ENCODE peak calls at places on chromosome 3, in seven cellular contexts. Q is posterior cingulate gyrus; Z is NCI-H2081; R is progenitor cell of endocrine pancreas; M is naive B cell; W is activated CD8-positive, alpha-beta memory T cell treated with anti-CD3 and anti-CD28 coated beads for 24 hours; D is AML-193. B is an unnamed sample.
A peak's percentile ranks its signal among the peaks of the same experiment; 100 is the strongest.

GRCh38 chr3:112531358-112531781 is 30.4 kb downstream of the ATG3 start:
- DNase-seq in W (no peak), M (peak; percentile 20), R (no peak), Q (no peak), Z (peak; percentile 22), D (peak; percentile 72), B (peak; percentile 1)

GRCh38 chr3:190595212-190595795 is 81.4 kb downstream of the IL1RAP start:
- DNase-seq in Q (no peak), D (no peak), W (no peak), R (no peak), M (no peak), Z (no peak), B (no peak)

GRCh38 chr3:79167651-79168416 is 600.0 kb downstream of the ROBO1 start:
- DNase-seq in Z (no peak), Q (no peak), W (no peak), D (no peak), M (no peak), R (no peak), B (peak; percentile 83)

GRCh38 chr3:87307805-87308204 is 31.4 kb upstream of the POU1F1 start:
- DNase-seq in D (peak; percentile 23), Z (no peak), W (no peak), R (no peak), M (no peak), Q (no peak), B (no peak)

GRCh38 chr3:25603703-25604102 is 61.0 kb downstream of the TOP2B start:
- DNase-seq in Q (no peak), Z (no peak), D (peak; percentile 96), M (no peak), R (no peak), W (no peak), B (no peak)

GRCh38 chr3:54121404-54122045 is 827 bp upstream of the CACNA2D3 start:
- DNase-seq in D (no peak), W (no peak), Z (no peak), M (no peak), R (peak; percentile 25), Q (no peak), B (no peak)

GRCh38 chr3:67689806-67690205 is 35.4 kb upstream of the SUCLG2 start:
- DNase-seq in W (no peak), Z (no peak), Q (no peak), D (no peak), M (no peak), R (no peak), B (no peak)

GRCh38 chr3:127762077-127762786 is 60.1 kb downstream of the MGLL start:
- DNase-seq in R (no peak), Q (peak; percentile 35), Z (no peak), D (no peak), W (no peak), M (no peak), B (no peak)

GRCh38 chr3:129439817-129440647 is at the start of the genes IFT122 and MBD4:
- DNase-seq in D (peak; percentile 100), R (peak; percentile 94), Q (peak; percentile 96), W (peak; percentile 98), Z (peak; percentile 100), M (peak; percentile 99), B (peak; percentile 99)

GRCh38 chr3:10389995-10390394 is 69.1 kb upstream of the SEC13 start:
- DNase-seq in Z (no peak), D (peak; percentile 91), R (no peak), Q (no peak), M (peak; percentile 76), W (no peak), B (no peak)

GRCh38 chr3:72255736-72256559 is 471.0 kb upstream of the PROK2 start:
- DNase-seq in D (no peak), Q (no peak), Z (peak; percentile 87), R (no peak), W (no peak), M (peak; percentile 39), B (no peak)

GRCh38 chr3:49158108-49158709 is 7.9 kb downstream of the CCDC71 start:
- DNase-seq in W (no peak), D (peak; percentile 68), Z (no peak), M (peak; percentile 44), Q (no peak), R (no peak), B (no peak)

GRCh38 chr3:122245513-122246174 is 62.2 kb downstream of the CASR start:
- DNase-seq in M (peak; percentile 7), R (no peak), D (peak; percentile 87), W (no peak), Q (no peak), Z (no peak), B (no peak)

GRCh38 chr3:187808466-187809291 is 63.4 kb upstream of the BCL6 start:
- DNase-seq in D (no peak), M (no peak), Q (no peak), R (no peak), Z (peak; percentile 35), W (no peak), B (no peak)

GRCh38 chr3:38149701-38150100 is 11.2 kb downstream of the MYD88 start:
- DNase-seq in W (no peak), D (peak; percentile 81), Z (no peak), M (no peak), R (no peak), Q (no peak), B (no peak)

GRCh38 chr3:43005253-43005652 is 26.1 kb downstream of the GASK1A start:
- DNase-seq in D (no peak), Z (no peak), W (no peak), M (no peak), R (no peak), Q (no peak), B (no peak)

GRCh38 chr3:192831111-192831644 is 86.5 kb downstream of the MB21D2 start:
- DNase-seq in W (no peak), Z (no peak), Q (no peak), R (no peak), M (no peak), D (no peak), B (peak; percentile 89)

GRCh38 chr3:44968447-44968858 is 7.5 kb downstream of the ZDHHC3 start:
- DNase-seq in D (no peak), Z (no peak), Q (no peak), M (no peak), R (no peak), W (no peak), B (no peak)

GRCh38 chr3:132253262-132253878 is 63.8 kb upstream of the ACP3 start:
- DNase-seq in W (no peak), D (peak; percentile 82), Q (no peak), Z (peak; percentile 37), R (no peak), M (no peak), B (no peak)

GRCh38 chr3:10437995-10438901 is 67.1 kb downstream of the ATP2B2 start:
- DNase-seq in M (no peak), R (no peak), D (no peak), Z (no peak), W (no peak), Q (no peak), B (peak; percentile 81)

GRCh38 chr3:31106204-31106603 is 211.7 kb upstream of the GADL1 start:
- DNase-seq in R (no peak), M (no peak), W (no peak), Q (no peak), D (no peak), Z (no peak), B (peak; percentile 84)

GRCh38 chr3:183695569-183696364 is 1.8 kb upstream of the YEATS2 start:
- DNase-seq in Z (no peak), D (no peak), Q (no peak), W (no peak), R (no peak), M (no peak), B (no peak)

GRCh38 chr3:51311055-51311454 is 74.0 kb upstream of the MANF start:
- DNase-seq in R (no peak), W (no peak), Q (no peak), M (no peak), Z (no peak), D (peak; percentile 27), B (no peak)

GRCh38 chr3:45551214-45552010 is 43.1 kb upstream of the LIMD1 start:
- DNase-seq in W (no peak), M (no peak), Z (no peak), Q (peak; percentile 70), D (no peak), R (no peak), B (peak; percentile 98)

GRCh38 chr3:56689303-56689702 is 6.2 kb upstream of the TASOR start:
- DNase-seq in R (no peak), Z (no peak), W (no peak), M (no peak), Q (no peak), D (no peak), B (no peak)

GRCh38 chr3:144877356-144877755 is 905.7 kb downstream of the DIPK2A start:
- DNase-seq in M (no peak), W (no peak), D (no peak), Z (no peak), R (no peak), Q (no peak), B (no peak)

GRCh38 chr3:24508423-24508839 is 13.8 kb upstream of the THRB start:
- DNase-seq in W (no peak), Q (no peak), Z (peak; percentile 5), R (no peak), D (no peak), M (no peak), B (no peak)

GRCh38 chr3:101521251-101521701 is 8.3 kb upstream of the SENP7 start:
- DNase-seq in D (no peak), M (no peak), Q (no peak), R (no peak), W (no peak), Z (no peak), B (no peak)

GRCh38 chr3:127903596-127903995 is 11.4 kb upstream of the KBTBD12 start:
- DNase-seq in R (no peak), Q (no peak), M (no peak), W (no peak), D (no peak), Z (no peak), B (no peak)

GRCh38 chr3:50392101-50392715 is 32.9 kb upstream of the TMEM115 start:
- DNase-seq in Z (no peak), R (no peak), M (no peak), Q (peak; percentile 16), W (no peak), D (no peak), B (no peak)

GRCh38 chr3:151201046-151201730 is 1.8 kb downstream of the GPR171 start:
- DNase-seq in R (no peak), Q (no peak), M (no peak), Z (no peak), D (no peak), W (no peak), B (no peak)

GRCh38 chr3:64266065-64266874 is 41.0 kb upstream of the PRICKLE2 start:
- DNase-seq in Q (no peak), Z (no peak), M (no peak), W (no peak), D (no peak), R (no peak), B (peak; percentile 98)

GRCh38 chr3:72042397-72043211 is 257.7 kb upstream of the PROK2 start:
- DNase-seq in W (no peak), R (no peak), D (peak; percentile 8), Z (no peak), M (no peak), Q (no peak), B (peak; percentile 75)

GRCh38 chr3:54427951-54428871 is 305.9 kb downstream of the CACNA2D3 start:
- DNase-seq in D (peak; percentile 48), M (no peak), W (no peak), R (peak; percentile 40), Q (peak; percentile 62), Z (peak; percentile 60), B (peak; percentile 24)

GRCh38 chr3:173825731-173826130 is 428.2 kb downstream of the NLGN1 start:
- DNase-seq in Q (no peak), R (no peak), M (no peak), D (no peak), W (no peak), Z (no peak), B (no peak)